ENCODE peak calls at places on chromosomes 13 and 19, in ten cellular contexts. U, W, A, E, P, L, Q, F, J and H are unnamed samples. For H3K4me1, the result is how much of the 10 kb centered on the place peaks cover.

GRCh38 chr13:22773475-22773874 is 407.3 kb upstream of the SGCG start:
- DNase-seq in J (no peak), A (no peak), W (no peak), E (no peak), L (no peak), F (no peak), U (no peak), Q (no peak), P (no peak), H (no peak)

GRCh38 chr13:42574435-42575311 is 721 bp downstream of the TNFSF11 start:
- DNase-seq in A (no peak), E (no peak), Q (no peak), J (peak), P (no peak), L (no peak), W (no peak), U (no peak), F (no peak), H (no peak)

GRCh38 chr19:53980553-53981407 is 10.7 kb upstream of the CACNG6 start:
- DNase-seq in W (peak), E (no peak), P (no peak), L (no peak), J (peak), Q (no peak), F (no peak), A (no peak), U (peak), H (no peak)

GRCh38 chr19:56089344-56089743 is 31.8 kb downstream of the ZNF787 start:
- DNase-seq in L (no peak), E (no peak), P (no peak), Q (no peak), W (no peak), J (no peak), F (no peak), A (peak), U (no peak), H (no peak)

GRCh38 chr13:100817897-100818296 is 143.3 kb upstream of the TMTC4 start:
- DNase-seq in L (no peak), P (no peak), Q (no peak), J (no peak), E (no peak), U (no peak), F (no peak), W (no peak), A (no peak), H (no peak)

GRCh38 chr13:100100115-100100879 is 11.4 kb downstream of the PCCA start:
- DNase-seq in Q (peak), W (peak), U (no peak), F (no peak), A (no peak), P (peak), J (no peak), E (peak), L (peak), H (no peak)

GRCh38 chr19:35216833-35217707 is 11.5 kb downstream of the FAM187B start:
- DNase-seq in L (no peak), A (no peak), F (no peak), W (no peak), Q (peak), E (no peak), U (no peak), J (peak), P (no peak), H (no peak)

GRCh38 chr13:93268327-93269028 is 41.9 kb downstream of the GPC6 start:
- DNase-seq in A (no peak), W (no peak), F (no peak), P (no peak), Q (no peak), E (no peak), L (no peak), J (peak), U (no peak), H (no peak)

GRCh38 chr13:44653261-44653660 is 77.1 kb upstream of the TSC22D1 start:
- DNase-seq in L (no peak), E (no peak), W (peak), F (no peak), U (no peak), P (no peak), J (no peak), Q (no peak), A (no peak), H (no peak)

GRCh38 chr13:27147530-27148170 is 24.0 kb downstream of the USP12 start:
- DNase-seq in J (no peak), W (peak), U (no peak), F (no peak), P (no peak), E (no peak), A (no peak), Q (no peak), L (no peak), H (no peak)

GRCh38 chr19:45150731-45151725 is 9.8 kb downstream of the NKPD1 start:
- DNase-seq in W (no peak), P (no peak), F (peak), L (no peak), Q (no peak), U (no peak), E (no peak), A (no peak), J (no peak), H (no peak)

GRCh38 chr13:110012102-110012739 is 225.8 kb upstream of the IRS2 start:
- DNase-seq in W (peak), P (no peak), A (no peak), U (no peak), J (no peak), L (no peak), F (no peak), E (no peak), Q (no peak), H (no peak)

GRCh38 chr13:66656050-66656449 is 574.1 kb downstream of the PCDH9 start:
- DNase-seq in P (no peak), W (no peak), A (no peak), L (no peak), E (no peak), J (peak), F (no peak), U (peak), Q (no peak), H (no peak)

GRCh38 chr19:21483589-21484170 is 21.7 kb upstream of the ZNF429 start:
- DNase-seq in A (no peak), U (peak), L (no peak), E (peak), P (peak), Q (peak), W (no peak), J (peak), F (peak), H (peak)

GRCh38 chr19:52198678-52199077 is 8.8 kb downstream of the PPP2R1A start:
- DNase-seq in U (no peak), J (no peak), W (no peak), Q (no peak), F (no peak), E (no peak), L (no peak), A (no peak), P (no peak), H (no peak)

GRCh38 chr19:36140289-36141038 is 598 bp downstream of the CAPNS1 start:
- DNase-seq in J (peak), W (peak), E (peak), U (peak), A (no peak), P (peak), Q (peak), F (peak), L (peak), H (peak)

GRCh38 chr19:31499826-31500539 is 150.7 kb upstream of the TSHZ3 start:
- DNase-seq in P (no peak), Q (no peak), U (no peak), L (peak), W (no peak), A (no peak), J (no peak), E (no peak), F (no peak), H (no peak)

GRCh38 chr13:38430761-38431160 is 81.1 kb downstream of the UFM1 start:
- DNase-seq in W (no peak), L (no peak), P (no peak), J (no peak), A (no peak), U (no peak), E (no peak), Q (no peak), F (no peak), H (no peak)

GRCh38 chr13:112510002-112510780 is 77.8 kb downstream of the TUBGCP3 start:
- DNase-seq in F (no peak), E (no peak), J (peak), L (peak), P (no peak), Q (no peak), A (no peak), U (peak), W (peak), H (peak)

GRCh38 chr19:41753936-41754529 is 1.3 kb upstream of the CEACAM6 start:
- DNase-seq in A (no peak), Q (peak), F (peak), P (no peak), E (no peak), J (peak), L (peak), W (peak), U (no peak), H (peak)

DNA sequence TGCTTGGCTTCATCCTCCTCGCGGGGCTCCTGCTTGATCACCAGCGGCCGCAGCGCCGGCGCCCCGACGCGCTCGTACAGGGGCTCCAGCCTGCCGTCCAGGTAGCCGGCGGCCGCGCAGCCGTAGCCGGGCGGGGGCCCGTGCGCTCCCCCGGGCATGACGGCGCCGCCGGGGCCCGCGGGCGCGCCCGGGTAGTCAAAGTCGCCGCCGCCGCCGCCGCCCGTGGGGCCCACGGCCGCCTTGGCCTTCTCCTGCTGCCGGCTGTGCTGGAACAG is 497 bp downstream of the CEBPA start:
- DNase-seq in F (no peak), L (no peak), W (no peak), J (peak), U (peak), A (no peak), P (no peak), Q (no peak), E (no peak), H (no peak)
- H3K4me1 ChIP-seq in F (under half), L (under half), W (under half), J (under half), U (under half), A (under half), P (under half), Q (under half), E (under half), H (under half)

GRCh38 chr19:558770-559439 is 13.5 kb upstream of the BSG start:
- DNase-seq in W (peak), A (no peak), U (no peak), Q (no peak), E (peak), F (no peak), L (no peak), P (peak), J (no peak), H (peak)
- H3K27ac ChIP-seq in W (no peak), A (no peak), U (no peak), Q (no peak), E (no peak), F (no peak), L (no peak), P (no peak), J (no peak), H (peak)

GRCh38 chr13:75685239-75685697 is 49.1 kb downstream of the LMO7 start:
- DNase-seq in J (peak), E (no peak), W (peak), P (no peak), A (no peak), Q (no peak), L (peak), F (no peak), U (no peak), H (no peak)
- TF ChIP-seq CTCF in J (peak), E (no peak), W (peak), P (no peak), A (no peak), Q (no peak), L (peak), F (no peak), U (peak), H (no peak)

DNA sequence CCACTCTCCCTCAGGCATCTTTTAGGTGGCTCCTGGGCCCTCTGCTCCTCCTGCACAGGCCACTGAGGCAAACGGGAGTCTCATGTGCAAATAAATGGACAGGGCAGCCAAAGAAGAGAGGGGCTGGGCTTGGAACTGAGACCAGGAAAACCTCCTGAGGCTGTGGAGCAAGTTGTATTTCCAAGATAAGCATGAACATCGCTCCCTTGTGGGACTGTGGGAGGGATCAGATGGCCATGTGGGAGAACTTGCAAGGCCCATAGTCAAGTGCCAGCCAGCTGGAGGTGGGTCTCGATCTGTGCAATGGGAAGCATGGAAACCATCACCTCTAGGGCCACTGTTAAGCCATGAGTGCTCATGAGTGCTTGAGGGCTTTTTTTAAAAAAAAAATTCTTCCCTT is 24.9 kb downstream of the MED26 start:
- DNase-seq in J (no peak), L (peak), W (no peak), U (no peak), Q (no peak), P (no peak), A (no peak), E (no peak), F (no peak), H (no peak)
- H3K4me1 ChIP-seq in J (under half), L (under half), W (under half), U (under half), Q (half or more), P (under half), A (under half), E (under half), F (under half), H (under half)

DNA sequence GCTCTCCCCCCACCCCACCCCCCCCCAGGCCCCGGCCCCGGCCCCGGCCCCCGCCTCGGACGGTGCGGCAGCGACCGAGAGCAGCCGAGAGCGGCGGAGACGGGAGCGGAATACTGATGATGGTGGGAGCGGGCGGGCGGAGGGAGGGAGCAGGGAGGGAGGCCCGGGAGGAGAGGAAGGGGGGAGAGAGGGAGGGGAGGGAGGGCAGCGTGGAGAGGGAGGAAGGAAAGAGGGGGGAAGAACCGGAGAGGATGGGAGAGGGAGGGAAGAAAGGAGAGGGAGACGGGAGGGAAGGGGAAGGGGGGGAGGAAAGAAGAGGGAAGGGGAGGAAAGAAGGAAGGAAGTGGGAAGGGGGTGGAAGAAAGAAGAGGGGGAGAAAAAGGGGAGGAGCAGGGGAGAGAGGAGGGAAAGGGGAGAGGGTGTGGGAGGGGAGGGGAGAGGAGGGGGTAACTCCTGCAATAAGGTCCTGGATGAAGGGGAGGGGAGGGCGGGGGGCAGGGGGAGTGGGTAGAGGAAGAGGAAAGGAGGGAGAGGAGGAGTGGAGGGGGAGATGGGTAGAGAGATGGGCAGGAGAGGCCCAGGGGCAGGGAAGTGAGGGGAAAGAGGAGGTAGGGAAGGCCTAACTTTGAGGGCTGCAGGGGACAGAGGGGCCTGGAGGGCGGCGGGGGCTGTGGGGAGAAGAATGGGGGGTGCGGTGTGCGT is at the start of gene LRRC4B:
- DNase-seq in Q (no peak), P (peak), U (peak), A (no peak), L (no peak), F (no peak), E (peak), J (peak), W (no peak), H (no peak)
- H3K27ac ChIP-seq in Q (no peak), P (no peak), U (no peak), A (no peak), L (no peak), F (no peak), E (no peak), J (no peak), W (no peak), H (no peak)

GRCh38 chr13:50123862-50124535 is 108.8 kb downstream of the KCNRG start:
- DNase-seq in P (peak), F (no peak), E (no peak), W (peak), L (peak), A (no peak), J (peak), U (peak), Q (peak), H (peak)
- TF ChIP-seq CTCF in P (peak), F (no peak), E (peak), W (peak), L (peak), A (no peak), J (no peak), U (no peak), Q (peak), H (peak)

GRCh38 chr13:111165189-111165588 is 50.1 kb downstream of the ARHGEF7 start:
- DNase-seq in L (no peak), A (no peak), F (no peak), E (no peak), Q (no peak), J (no peak), P (no peak), U (no peak), W (no peak), H (no peak)

GRCh38 chr13:111166882-111167281 is 51.8 kb downstream of the ARHGEF7 start:
- DNase-seq in E (no peak), Q (no peak), F (no peak), P (no peak), J (no peak), A (no peak), W (no peak), U (no peak), L (no peak), H (no peak)

GRCh38 chr13:111167290-111167689 is 52.2 kb downstream of the ARHGEF7 start:
- DNase-seq in U (no peak), F (no peak), W (no peak), A (no peak), P (no peak), L (no peak), E (no peak), J (no peak), Q (no peak), H (no peak)

GRCh38 chr13:111165611-111166010 is 50.5 kb downstream of the ARHGEF7 start:
- DNase-seq in W (no peak), Q (no peak), L (no peak), F (no peak), A (no peak), E (no peak), J (no peak), P (no peak), U (no peak), H (no peak)

DNA sequence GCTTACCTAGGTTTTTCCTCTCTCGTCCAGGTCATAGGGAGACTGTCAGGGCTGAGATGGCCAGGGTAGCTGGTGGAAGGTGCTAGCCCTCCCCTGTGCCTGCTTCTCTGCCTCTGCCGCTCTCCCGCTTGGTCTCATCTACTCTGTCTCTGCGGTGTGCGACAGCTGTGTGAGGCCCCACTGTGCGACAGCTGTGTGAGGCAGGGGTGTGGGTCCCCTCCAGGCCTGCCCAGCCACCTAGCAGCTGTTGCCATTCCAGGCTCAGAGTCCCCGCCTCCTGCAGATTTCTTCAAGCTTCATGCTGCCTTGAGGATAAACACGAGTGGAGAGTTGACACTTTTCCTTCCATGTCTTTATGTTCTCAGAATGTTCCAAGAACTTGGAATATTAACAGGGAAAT is 53.0 kb downstream of the ARHGEF7 start:
- DNase-seq in F (no peak), L (no peak), J (no peak), U (no peak), W (no peak), E (no peak), A (no peak), P (no peak), Q (no peak), H (no peak)
- H3K4me1 ChIP-seq in F (under half), L (under half), J (under half), U (under half), W (under half), E (under half), A (under half), P (under half), Q (under half), H (under half)

GRCh38 chr19:16023558-16023915 is 52.8 kb upstream of the TPM4 start:
- DNase-seq in U (no peak), F (no peak), Q (no peak), E (no peak), P (no peak), L (no peak), W (no peak), A (no peak), J (no peak), H (no peak)

GRCh38 chr19:16025108-16026101 is 50.9 kb upstream of the TPM4 start:
- DNase-seq in P (no peak), F (peak), E (no peak), A (peak), U (no peak), W (peak), L (no peak), J (peak), Q (no peak), H (no peak)

GRCh38 chr19:16022681-16023557 is 53.4 kb upstream of the TPM4 start:
- DNase-seq in E (no peak), L (no peak), P (no peak), U (no peak), Q (no peak), F (no peak), J (no peak), A (no peak), W (no peak), H (no peak)

GRCh38 chr19:16026131-16026530 is 50.2 kb upstream of the TPM4 start:
- DNase-seq in J (no peak), P (no peak), W (no peak), L (no peak), U (no peak), Q (no peak), E (no peak), F (no peak), A (no peak), H (no peak)

DNA sequence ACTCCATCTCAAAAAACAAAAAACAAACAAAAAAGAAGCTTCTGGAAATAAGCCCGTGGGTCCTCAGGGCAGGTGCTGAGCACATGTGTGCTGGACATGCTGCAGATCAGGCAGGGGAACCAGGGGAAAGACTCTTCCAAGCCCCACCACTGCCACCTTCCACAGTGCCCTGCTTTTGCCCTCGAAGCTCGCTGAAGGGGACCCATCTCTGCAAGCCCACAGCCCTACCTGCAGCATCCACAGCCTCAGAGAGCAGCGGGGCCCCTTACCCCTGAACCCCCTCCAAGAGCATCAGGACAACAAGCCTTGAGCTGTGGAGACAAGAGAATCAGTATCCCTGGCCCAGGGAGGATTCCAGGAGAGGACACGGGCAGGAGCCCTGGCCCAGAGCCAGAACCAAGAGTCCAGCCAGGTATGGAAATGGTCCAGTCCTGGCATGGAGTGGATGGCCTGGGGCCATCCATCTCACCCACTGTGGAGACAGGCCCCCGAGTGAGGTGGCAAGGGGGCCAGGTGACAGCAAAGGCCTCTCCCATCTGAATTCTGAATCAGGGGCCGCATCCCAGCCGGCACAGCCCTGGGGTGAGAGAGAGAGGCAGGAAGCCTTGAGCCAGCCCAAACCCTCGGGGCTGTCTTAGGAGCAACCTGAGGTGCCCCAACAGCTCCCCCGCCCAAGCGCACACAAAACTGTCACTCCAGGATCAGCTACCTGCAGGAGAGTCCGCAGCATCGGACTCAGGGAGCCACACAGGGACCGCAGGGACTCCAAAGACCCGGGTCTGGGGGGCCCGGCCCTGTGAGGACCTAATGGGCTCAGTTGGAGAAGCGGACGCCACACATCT is 51.8 kb upstream of the TPM4 start:
- DNase-seq in F (peak), A (no peak), W (no peak), U (no peak), E (no peak), J (no peak), P (no peak), Q (no peak), L (no peak), H (no peak)
- H3K27ac ChIP-seq in F (no peak), A (no peak), W (no peak), U (no peak), E (no peak), J (no peak), P (no peak), Q (no peak), L (no peak), H (no peak)

GRCh38 chr13:80251403-80251802 is 89.5 kb downstream of the SPRY2 start:
- DNase-seq in E (no peak), F (no peak), L (no peak), U (peak), J (peak), A (no peak), P (no peak), Q (peak), W (peak), H (no peak)
- TF ChIP-seq CTCF in E (no peak), F (no peak), L (no peak), U (no peak), J (no peak), A (no peak), P (no peak), Q (no peak), W (no peak), H (no peak)